ENCODE peak calls at places on chromosome 7, in eight cellular contexts. One of them, this sample, is unnamed.

GRCh38 chr7:103887853-103888602 is 101.4 kb downstream of the RELN start:
- DNase-seq in keratinocyte: no peak
- DNase-seq in RWPE1: no peak
- DNase-seq in tibial nerve: no peak
- DNase-seq in MCF 10A: no peak
- DNase-seq in body of pancreas: no peak
- DNase-seq in neural progenitor cell: no peak
- DNase-seq in MM.1S: no peak
- DNase-seq in this sample: no peak

GRCh38 chr7:51288896-51289607 is 27.6 kb downstream of the COBL start:
- DNase-seq in body of pancreas: no peak
- DNase-seq in tibial nerve: no peak
- DNase-seq in keratinocyte: no peak
- DNase-seq in MM.1S: no peak
- DNase-seq in RWPE1: no peak
- DNase-seq in MCF 10A: no peak
- DNase-seq in neural progenitor cell: no peak
- DNase-seq in this sample: no peak

GRCh38 chr7:66352071-66352470 is 146.9 kb downstream of the TPST1 start:
- DNase-seq in RWPE1: peak
- DNase-seq in neural progenitor cell: peak
- DNase-seq in body of pancreas: no peak
- DNase-seq in MCF 10A: peak
- DNase-seq in keratinocyte: no peak
- DNase-seq in MM.1S: no peak
- DNase-seq in tibial nerve: no peak
- DNase-seq in this sample: no peak

GRCh38 chr7:157769870-157770213 is 433.0 kb downstream of the DNAJB6 start:
- DNase-seq in neural progenitor cell: no peak
- DNase-seq in MM.1S: no peak
- DNase-seq in MCF 10A: no peak
- DNase-seq in keratinocyte: no peak
- DNase-seq in body of pancreas: no peak
- DNase-seq in RWPE1: no peak
- DNase-seq in tibial nerve: no peak
- DNase-seq in this sample: no peak

GRCh38 chr7:15686209-15686956 is at the start of gene MEOX2:
- DNase-seq in MM.1S: no peak
- DNase-seq in keratinocyte: no peak
- DNase-seq in body of pancreas: peak
- DNase-seq in tibial nerve: peak
- DNase-seq in neural progenitor cell: peak
- DNase-seq in RWPE1: no peak
- DNase-seq in MCF 10A: no peak
- DNase-seq in this sample: no peak

GRCh38 chr7:22671177-22671879 is 55.7 kb upstream of the IL6 start:
- DNase-seq in neural progenitor cell: no peak
- DNase-seq in tibial nerve: no peak
- DNase-seq in body of pancreas: no peak
- DNase-seq in keratinocyte: no peak
- DNase-seq in MM.1S: no peak
- DNase-seq in MCF 10A: no peak
- DNase-seq in RWPE1: no peak
- DNase-seq in this sample: no peak

GRCh38 chr7:120996333-120996982 is 7.9 kb downstream of the CPED1 start:
- DNase-seq in keratinocyte: peak
- DNase-seq in tibial nerve: peak
- DNase-seq in RWPE1: peak
- DNase-seq in neural progenitor cell: no peak
- DNase-seq in MM.1S: peak
- DNase-seq in MCF 10A: peak
- DNase-seq in body of pancreas: peak
- DNase-seq in this sample: no peak

GRCh38 chr7:2628891-2629290 is 2.9 kb upstream of the TTYH3 start:
- DNase-seq in body of pancreas: no peak
- DNase-seq in RWPE1: no peak
- DNase-seq in tibial nerve: no peak
- DNase-seq in MCF 10A: no peak
- DNase-seq in MM.1S: no peak
- DNase-seq in neural progenitor cell: no peak
- DNase-seq in keratinocyte: no peak
- DNase-seq in this sample: no peak

GRCh38 chr7:101953248-101953819 is 135.9 kb downstream of the CUX1 start:
- DNase-seq in MCF 10A: peak
- DNase-seq in RWPE1: peak
- DNase-seq in MM.1S: no peak
- DNase-seq in keratinocyte: no peak
- DNase-seq in neural progenitor cell: no peak
- DNase-seq in body of pancreas: peak
- DNase-seq in tibial nerve: no peak
- DNase-seq in this sample: no peak

GRCh38 chr7:158777793-158778192 is 51.5 kb downstream of the ESYT2 start:
- DNase-seq in neural progenitor cell: no peak
- DNase-seq in MCF 10A: no peak
- DNase-seq in keratinocyte: no peak
- DNase-seq in tibial nerve: no peak
- DNase-seq in body of pancreas: no peak
- DNase-seq in MM.1S: no peak
- DNase-seq in RWPE1: no peak
- DNase-seq in this sample: no peak

GRCh38 chr7:27158436-27159277 is 2.2 kb upstream of the HOXA7 start:
- DNase-seq in body of pancreas: no peak
- DNase-seq in MCF 10A: no peak
- DNase-seq in neural progenitor cell: no peak
- DNase-seq in RWPE1: no peak
- DNase-seq in tibial nerve: peak
- DNase-seq in keratinocyte: no peak
- DNase-seq in MM.1S: no peak
- DNase-seq in this sample: peak

GRCh38 chr7:7176421-7177043 is 5.8 kb upstream of the C1GALT1 start:
- DNase-seq in keratinocyte: no peak
- DNase-seq in tibial nerve: no peak
- DNase-seq in body of pancreas: no peak
- DNase-seq in neural progenitor cell: peak
- DNase-seq in MCF 10A: peak
- DNase-seq in RWPE1: peak
- DNase-seq in MM.1S: no peak
- DNase-seq in this sample: no peak

GRCh38 chr7:33101916-33102315 is 7.3 kb downstream of the RP9 start:
- DNase-seq in keratinocyte: no peak
- DNase-seq in MM.1S: no peak
- DNase-seq in RWPE1: no peak
- DNase-seq in neural progenitor cell: no peak
- DNase-seq in body of pancreas: no peak
- DNase-seq in tibial nerve: no peak
- DNase-seq in MCF 10A: no peak
- DNase-seq in this sample: no peak

GRCh38 chr7:90570373-90570959 is 25.7 kb upstream of the CDK14 start:
- DNase-seq in RWPE1: no peak
- DNase-seq in MM.1S: no peak
- DNase-seq in tibial nerve: no peak
- DNase-seq in body of pancreas: no peak
- DNase-seq in keratinocyte: no peak
- DNase-seq in MCF 10A: no peak
- DNase-seq in neural progenitor cell: no peak
- DNase-seq in this sample: no peak

GRCh38 chr7:28245108-28245868 is 64.7 kb upstream of the JAZF1 start:
- DNase-seq in keratinocyte: no peak
- DNase-seq in body of pancreas: no peak
- DNase-seq in MM.1S: no peak
- DNase-seq in MCF 10A: no peak
- DNase-seq in neural progenitor cell: no peak
- DNase-seq in tibial nerve: no peak
- DNase-seq in RWPE1: no peak
- DNase-seq in this sample: no peak

DNA sequence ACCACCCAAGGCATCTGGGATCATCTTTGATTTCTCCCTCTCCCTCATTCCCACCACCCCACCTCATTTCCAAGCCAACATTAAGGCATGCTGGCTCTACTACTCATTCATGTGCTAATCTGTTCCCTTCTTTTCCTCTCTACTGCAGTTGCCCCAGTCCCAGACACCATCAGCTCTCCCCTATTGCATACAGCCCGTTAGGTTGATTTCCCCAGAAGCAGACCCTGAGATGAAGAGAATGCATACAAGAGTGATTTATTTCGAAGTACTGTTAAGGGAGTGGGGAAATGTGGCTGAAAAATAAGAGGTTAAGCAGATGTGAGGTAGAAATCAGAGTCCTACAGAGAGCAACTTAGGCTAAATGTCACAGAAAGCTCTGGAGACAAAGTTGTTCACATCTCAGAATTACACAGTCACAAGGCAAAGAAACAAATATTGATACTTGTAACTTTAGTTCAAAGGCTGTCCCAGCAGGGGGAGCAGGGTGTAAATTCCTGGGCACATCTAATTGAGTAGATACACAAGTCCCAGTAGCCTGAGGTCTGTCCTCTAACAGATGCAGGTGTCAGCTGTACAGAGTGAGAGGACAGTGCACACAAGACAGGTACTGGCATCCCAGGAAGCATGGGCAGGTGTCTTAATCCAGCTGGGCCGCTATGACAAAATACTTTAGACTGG is 20.9 kb downstream of the AKR1D1 start:
- DNase-seq in tibial nerve: no peak
- DNase-seq in RWPE1: no peak
- DNase-seq in body of pancreas: peak
- DNase-seq in MM.1S: peak
- DNase-seq in MCF 10A: peak
- DNase-seq in neural progenitor cell: peak
- DNase-seq in keratinocyte: no peak
- DNase-seq in this sample: no peak
- TF ChIP-seq CTCF in tibial nerve: no peak
- TF ChIP-seq CTCF in RWPE1: peak
- TF ChIP-seq CTCF in body of pancreas: peak
- TF ChIP-seq CTCF in MM.1S: peak
- TF ChIP-seq CTCF in MCF 10A: peak
- TF ChIP-seq CTCF in neural progenitor cell: peak
- TF ChIP-seq CTCF in keratinocyte: peak
- TF ChIP-seq CTCF in this sample: peak

DNA sequence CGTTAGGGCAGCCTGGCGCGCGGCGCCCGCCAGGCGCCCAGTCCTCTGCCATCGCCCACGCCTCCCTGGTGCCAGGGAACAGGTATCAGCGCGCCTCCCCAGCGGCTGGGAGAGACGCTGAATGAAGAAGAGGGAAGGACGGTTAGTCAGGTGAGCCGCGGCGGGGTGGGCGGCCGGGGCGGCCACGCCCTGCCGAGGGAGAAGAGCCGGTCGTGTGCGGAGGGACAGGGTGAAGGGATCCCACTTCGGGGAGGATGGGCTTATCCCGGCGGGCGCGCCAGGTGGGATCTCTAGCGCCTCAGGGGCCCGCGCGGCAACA is 580 bp upstream of the ARL4A start:
- DNase-seq in body of pancreas: no peak
- DNase-seq in MM.1S: no peak
- DNase-seq in neural progenitor cell: no peak
- DNase-seq in MCF 10A: no peak
- DNase-seq in tibial nerve: no peak
- DNase-seq in RWPE1: no peak
- DNase-seq in keratinocyte: no peak
- DNase-seq in this sample: no peak
- TF ChIP-seq CTCF in body of pancreas: no peak
- TF ChIP-seq CTCF in MM.1S: no peak
- TF ChIP-seq CTCF in neural progenitor cell: no peak
- TF ChIP-seq CTCF in MCF 10A: no peak
- TF ChIP-seq CTCF in tibial nerve: peak
- TF ChIP-seq CTCF in RWPE1: peak
- TF ChIP-seq CTCF in keratinocyte: no peak
- TF ChIP-seq CTCF in this sample: peak

GRCh38 chr7:44083796-44084195 is 1.5 kb upstream of the POLM start:
- DNase-seq in MCF 10A: no peak
- DNase-seq in keratinocyte: no peak
- DNase-seq in neural progenitor cell: no peak
- DNase-seq in tibial nerve: no peak
- DNase-seq in MM.1S: no peak
- DNase-seq in RWPE1: no peak
- DNase-seq in body of pancreas: no peak
- DNase-seq in this sample: no peak

GRCh38 chr7:44087914-44088838 is 5.8 kb upstream of the POLM start:
- DNase-seq in MCF 10A: peak
- DNase-seq in tibial nerve: peak
- DNase-seq in keratinocyte: no peak
- DNase-seq in MM.1S: no peak
- DNase-seq in body of pancreas: no peak
- DNase-seq in RWPE1: no peak
- DNase-seq in neural progenitor cell: no peak
- DNase-seq in this sample: peak

GRCh38 chr7:44084695-44085094 is 2.4 kb upstream of the POLM start:
- DNase-seq in tibial nerve: no peak
- DNase-seq in neural progenitor cell: no peak
- DNase-seq in MM.1S: no peak
- DNase-seq in RWPE1: no peak
- DNase-seq in body of pancreas: no peak
- DNase-seq in MCF 10A: no peak
- DNase-seq in keratinocyte: no peak
- DNase-seq in this sample: no peak

GRCh38 chr7:44086627-44087026 is 4.3 kb upstream of the POLM start:
- DNase-seq in MM.1S: no peak
- DNase-seq in neural progenitor cell: no peak
- DNase-seq in MCF 10A: no peak
- DNase-seq in body of pancreas: no peak
- DNase-seq in RWPE1: no peak
- DNase-seq in keratinocyte: no peak
- DNase-seq in tibial nerve: no peak
- DNase-seq in this sample: no peak

DNA sequence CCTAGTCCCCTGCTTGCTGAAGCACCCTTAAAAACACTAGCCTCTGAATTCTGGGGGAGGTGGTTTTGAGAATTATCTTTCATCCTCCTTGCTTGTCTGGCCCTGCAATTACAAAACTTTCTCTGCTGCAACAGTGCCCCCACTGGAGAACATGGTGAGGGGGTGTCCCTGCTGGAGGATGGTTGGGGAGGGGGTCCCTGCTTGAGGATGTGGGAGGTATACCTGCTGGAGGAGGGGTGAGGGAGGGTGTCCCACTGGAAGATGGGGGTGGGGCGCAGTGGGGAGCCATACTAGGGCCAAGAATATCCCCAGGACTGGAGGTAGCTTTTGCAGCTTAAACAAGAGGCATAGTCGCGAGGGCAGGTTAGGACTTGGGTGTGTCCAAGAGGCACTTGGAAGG is 3.2 kb upstream of the POLM start:
- DNase-seq in keratinocyte: no peak
- DNase-seq in tibial nerve: no peak
- DNase-seq in RWPE1: no peak
- DNase-seq in body of pancreas: no peak
- DNase-seq in neural progenitor cell: no peak
- DNase-seq in MM.1S: no peak
- DNase-seq in MCF 10A: no peak
- DNase-seq in this sample: no peak
- TF ChIP-seq CTCF in keratinocyte: peak
- TF ChIP-seq CTCF in tibial nerve: no peak
- TF ChIP-seq CTCF in RWPE1: no peak
- TF ChIP-seq CTCF in body of pancreas: no peak
- TF ChIP-seq CTCF in neural progenitor cell: peak
- TF ChIP-seq CTCF in MM.1S: peak
- TF ChIP-seq CTCF in MCF 10A: no peak
- TF ChIP-seq CTCF in this sample: peak

DNA sequence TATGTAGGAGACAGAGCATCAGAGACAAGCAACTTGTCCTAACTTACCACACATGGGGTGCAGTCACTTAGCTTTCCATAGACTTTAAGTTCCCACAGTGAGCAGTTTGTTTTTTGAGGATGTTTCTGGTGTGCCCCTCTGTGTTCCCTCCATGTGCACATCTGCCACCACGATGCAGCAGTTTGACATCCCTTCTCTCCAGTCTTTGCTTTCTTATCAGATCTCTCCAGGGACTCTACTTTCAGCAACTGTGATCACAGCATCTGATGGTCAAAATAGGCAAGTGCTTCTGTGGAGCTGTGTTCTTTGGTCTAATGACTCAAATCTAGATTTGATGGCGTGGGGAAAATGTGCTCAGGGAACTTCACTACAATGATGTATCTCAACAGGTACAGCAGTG is 96.5 kb upstream of the NAMPT start:
- DNase-seq in tibial nerve: no peak
- DNase-seq in neural progenitor cell: no peak
- DNase-seq in MM.1S: no peak
- DNase-seq in RWPE1: no peak
- DNase-seq in body of pancreas: no peak
- DNase-seq in keratinocyte: no peak
- DNase-seq in MCF 10A: no peak
- DNase-seq in this sample: no peak
- TF ChIP-seq CTCF in tibial nerve: no peak
- TF ChIP-seq CTCF in neural progenitor cell: no peak
- TF ChIP-seq CTCF in MM.1S: no peak
- TF ChIP-seq CTCF in RWPE1: no peak
- TF ChIP-seq CTCF in body of pancreas: no peak
- TF ChIP-seq CTCF in keratinocyte: no peak
- TF ChIP-seq CTCF in MCF 10A: no peak
- TF ChIP-seq CTCF in this sample: no peak